ENCODE peak calls at places on chromosomes 16 and 17, in seven cellular contexts. V is Peyer's patch, S is MM.1S, I is cardiac muscle cell, Y is psoas muscle, A is fibroblast of lung, E is cardiac fibroblast. D is an unnamed sample.

GRCh38 chr17:74990581-74991105 is 3.2 kb downstream of the CDR2L start:
- DNase-seq in V (no peak), S (no peak), I (no peak), Y (peak), A (no peak), E (no peak), D (no peak)

GRCh38 chr17:7852919-7853692 is 1.8 kb upstream of the TMEM88 start:
- DNase-seq in V (no peak), S (no peak), I (no peak), Y (peak), A (no peak), E (no peak), D (no peak)

GRCh38 chr16:30914849-30915248 is 8.5 kb upstream of the FBXL19 start:
- DNase-seq in V (no peak), S (no peak), I (no peak), Y (no peak), A (no peak), E (no peak), D (no peak)

GRCh38 chr17:55677449-55677848 is 45.2 kb downstream of the TMEM100 start:
- DNase-seq in V (no peak), S (no peak), I (no peak), Y (no peak), A (no peak), E (no peak), D (no peak)

GRCh38 chr16:88387941-88388627 is 5.3 kb downstream of the ZNF469 start:
- DNase-seq in V (peak), S (no peak), I (no peak), Y (peak), A (peak), E (no peak), D (no peak)

GRCh38 chr16:24829153-24829552 is 16.6 kb upstream of the SLC5A11 start:
- DNase-seq in V (no peak), S (no peak), I (no peak), Y (no peak), A (no peak), E (no peak), D (no peak)

GRCh38 chr16:19994771-19995170 is 78.9 kb downstream of the GPR139 start:
- DNase-seq in V (no peak), S (no peak), I (no peak), Y (no peak), A (peak), E (no peak), D (no peak)

GRCh38 chr16:22928882-22929281 is 114.9 kb downstream of the HS3ST2 start:
- DNase-seq in V (no peak), S (no peak), I (no peak), Y (no peak), A (no peak), E (no peak), D (no peak)

GRCh38 chr16:60740033-60740696 is 1296.1 kb downstream of the CDH8 start:
- DNase-seq in V (no peak), S (no peak), I (no peak), Y (no peak), A (no peak), E (no peak), D (no peak)

GRCh38 chr17:72426321-72426720 is 305.5 kb downstream of the SOX9 start:
- DNase-seq in V (no peak), S (no peak), I (no peak), Y (no peak), A (no peak), E (no peak), D (no peak)

GRCh38 chr16:11240636-11241473 is 15.1 kb downstream of the SOCS1 start:
- DNase-seq in V (no peak), S (peak), I (no peak), Y (peak), A (no peak), E (no peak), D (no peak)

GRCh38 chr17:36994438-36994837 is 45.7 kb downstream of the AATF start:
- DNase-seq in V (no peak), S (no peak), I (no peak), Y (no peak), A (peak), E (peak), D (peak)

GRCh38 chr17:20706752-20707372 is 127.3 kb downstream of the CDRT15L2 start:
- DNase-seq in V (peak), S (no peak), I (no peak), Y (no peak), A (no peak), E (no peak), D (no peak)
- H3K4me3 ChIP-seq in V (peak), S (no peak), I (no peak), Y (no peak), A (no peak), E (no peak), D (no peak)

DNA sequence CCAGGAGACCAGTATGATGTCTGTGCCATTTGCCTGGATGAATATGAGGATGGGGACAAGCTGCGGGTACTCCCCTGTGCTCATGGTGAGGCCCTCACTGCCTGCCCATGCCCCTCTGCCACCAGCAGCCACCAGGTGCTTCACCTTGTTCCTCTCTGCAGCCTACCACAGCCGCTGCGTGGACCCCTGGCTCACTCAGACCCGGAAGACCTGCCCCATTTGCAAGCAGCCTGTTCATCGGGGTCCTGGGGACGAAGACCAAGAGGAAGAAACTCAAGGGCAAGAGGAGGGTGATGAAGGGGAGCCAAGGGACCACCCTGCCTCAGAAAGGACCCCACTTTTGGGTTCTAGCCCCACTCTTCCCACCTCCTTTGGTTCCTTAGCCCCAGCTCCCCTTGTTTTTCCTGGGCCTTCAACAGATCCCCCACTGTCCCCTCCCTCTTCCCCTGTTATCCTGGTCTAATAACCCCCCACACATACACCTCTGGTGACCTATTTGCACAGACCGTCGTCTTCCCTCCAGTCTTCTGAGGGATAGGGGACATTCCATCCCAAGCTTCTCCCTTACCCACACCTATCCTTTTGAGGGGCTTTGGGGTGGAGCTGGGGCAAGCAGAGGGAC is 3.7 kb downstream of the PFN1 start:
- DNase-seq in V (no peak), S (no peak), I (no peak), Y (peak), A (no peak), E (no peak), D (no peak)
- H3K4me3 ChIP-seq in V (peak), S (no peak), I (no peak), Y (peak), A (peak), E (no peak), D (no peak)

DNA sequence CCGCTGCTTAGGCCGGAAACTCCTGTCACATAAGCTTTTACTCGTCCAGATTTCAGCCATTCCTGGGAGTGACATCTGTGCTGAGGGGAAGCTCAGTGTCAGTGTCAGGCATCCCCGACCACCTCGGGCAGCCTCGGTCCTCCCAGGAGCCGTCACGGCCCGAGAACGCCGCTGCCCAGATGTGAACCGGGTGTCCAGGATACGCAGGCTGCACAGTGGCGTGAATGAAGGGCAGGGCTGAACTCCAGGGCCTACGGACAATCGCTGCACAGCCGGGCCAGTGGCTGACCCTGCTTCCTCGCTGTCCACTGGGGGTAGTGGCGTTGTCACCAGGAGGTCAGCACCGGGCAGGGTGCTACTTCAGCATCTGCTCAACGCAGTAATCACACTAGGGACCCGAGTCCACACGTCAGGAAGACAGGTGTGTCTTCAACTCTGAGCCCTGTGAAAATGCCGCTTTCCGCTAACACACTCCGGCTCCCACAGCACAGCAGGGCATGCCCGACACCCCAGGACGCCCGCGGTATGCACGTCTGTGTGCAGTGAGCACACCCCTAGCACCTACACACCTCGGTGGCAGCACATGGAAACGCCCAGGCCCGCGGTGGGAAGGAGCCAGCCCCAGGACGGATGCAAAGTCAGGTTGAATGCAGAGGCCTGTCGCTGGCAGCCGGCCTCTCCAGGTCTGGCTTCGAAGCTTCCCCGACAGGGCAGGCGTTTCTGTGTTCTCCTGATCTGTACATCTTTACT is 3.1 kb downstream of the LMF1 start:
- DNase-seq in V (no peak), S (no peak), I (no peak), Y (no peak), A (no peak), E (no peak), D (no peak)
- H3K4me3 ChIP-seq in V (no peak), S (no peak), I (no peak), Y (no peak), A (no peak), E (no peak), D (no peak)

GRCh38 chr17:57705921-57706695 is 39.0 kb downstream of the CCDC182 start:
- DNase-seq in V (no peak), S (no peak), I (no peak), Y (no peak), A (no peak), E (no peak), D (no peak)

GRCh38 chr17:57704448-57704847 is 40.7 kb downstream of the CCDC182 start:
- DNase-seq in V (no peak), S (no peak), I (no peak), Y (no peak), A (no peak), E (no peak), D (no peak)

GRCh38 chr17:57708401-57708800 is 36.7 kb downstream of the CCDC182 start:
- DNase-seq in V (no peak), S (no peak), I (peak), Y (no peak), A (no peak), E (peak), D (peak)

GRCh38 chr17:57706761-57707160 is 38.3 kb downstream of the CCDC182 start:
- DNase-seq in V (no peak), S (no peak), I (no peak), Y (no peak), A (no peak), E (no peak), D (no peak)

DNA sequence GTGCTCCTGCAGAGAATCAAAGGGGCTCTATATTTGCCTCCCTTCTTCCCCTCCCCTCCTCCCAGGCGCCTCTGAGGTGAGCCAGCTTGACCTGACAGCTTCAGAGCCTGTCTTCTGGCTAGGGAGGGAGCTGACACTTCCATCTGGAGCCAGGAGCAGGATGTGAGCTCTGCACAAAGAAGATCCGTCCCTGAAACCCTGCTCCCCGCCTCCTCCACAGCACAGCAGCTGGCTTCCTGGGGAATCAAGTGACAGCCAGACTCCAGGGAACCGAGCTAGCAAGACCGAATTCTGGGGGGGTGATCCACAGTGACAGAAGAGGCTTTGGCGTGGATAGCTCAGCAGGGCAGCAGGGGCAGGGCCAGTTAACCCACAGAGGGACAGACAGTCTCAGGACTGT is 37.2 kb downstream of the CCDC182 start:
- DNase-seq in V (no peak), S (no peak), I (peak), Y (peak), A (peak), E (no peak), D (no peak)
- H3K4me3 ChIP-seq in V (no peak), S (no peak), I (no peak), Y (no peak), A (no peak), E (no peak), D (no peak)

GRCh38 chr17:78780335-78780734 is 1.7 kb downstream of the CYTH1 start:
- DNase-seq in V (no peak), S (peak), I (no peak), Y (no peak), A (no peak), E (no peak), D (no peak)
- H3K4me3 ChIP-seq in V (peak), S (peak), I (no peak), Y (peak), A (no peak), E (no peak), D (no peak)

GRCh38 chr17:51721711-51722110 is 436.8 kb downstream of the CA10 start:
- DNase-seq in V (no peak), S (no peak), I (no peak), Y (no peak), A (no peak), E (no peak), D (no peak)

GRCh38 chr17:51718945-51719344 is 439.6 kb downstream of the CA10 start:
- DNase-seq in V (no peak), S (no peak), I (no peak), Y (no peak), A (peak), E (no peak), D (no peak)

GRCh38 chr17:51722994-51723393 is 435.5 kb downstream of the CA10 start:
- DNase-seq in V (no peak), S (no peak), I (no peak), Y (no peak), A (peak), E (no peak), D (no peak)

GRCh38 chr17:51725185-51725584 is 433.3 kb downstream of the CA10 start:
- DNase-seq in V (no peak), S (no peak), I (no peak), Y (no peak), A (no peak), E (no peak), D (no peak)

DNA sequence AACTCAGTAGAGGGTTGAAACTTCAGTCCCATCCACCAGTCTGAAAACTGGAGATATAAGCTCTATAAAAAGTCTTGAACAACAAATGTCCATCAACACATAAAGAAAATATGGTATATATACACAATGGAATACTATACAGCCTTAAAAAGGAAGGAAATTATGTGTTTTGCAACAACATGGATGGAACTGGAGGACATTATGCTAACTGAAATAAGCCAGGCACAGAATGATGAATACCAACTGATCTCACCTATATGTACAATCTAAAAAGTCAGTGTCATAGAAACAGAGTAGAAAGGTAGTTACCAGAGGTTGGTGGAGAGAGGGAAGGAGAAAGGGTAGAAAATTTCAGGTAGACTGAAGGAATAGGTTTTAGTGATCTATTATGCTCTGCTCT is 438.1 kb downstream of the CA10 start:
- DNase-seq in V (no peak), S (no peak), I (no peak), Y (no peak), A (no peak), E (no peak), D (no peak)
- H3K4me3 ChIP-seq in V (no peak), S (no peak), I (no peak), Y (no peak), A (no peak), E (no peak), D (no peak)

DNA sequence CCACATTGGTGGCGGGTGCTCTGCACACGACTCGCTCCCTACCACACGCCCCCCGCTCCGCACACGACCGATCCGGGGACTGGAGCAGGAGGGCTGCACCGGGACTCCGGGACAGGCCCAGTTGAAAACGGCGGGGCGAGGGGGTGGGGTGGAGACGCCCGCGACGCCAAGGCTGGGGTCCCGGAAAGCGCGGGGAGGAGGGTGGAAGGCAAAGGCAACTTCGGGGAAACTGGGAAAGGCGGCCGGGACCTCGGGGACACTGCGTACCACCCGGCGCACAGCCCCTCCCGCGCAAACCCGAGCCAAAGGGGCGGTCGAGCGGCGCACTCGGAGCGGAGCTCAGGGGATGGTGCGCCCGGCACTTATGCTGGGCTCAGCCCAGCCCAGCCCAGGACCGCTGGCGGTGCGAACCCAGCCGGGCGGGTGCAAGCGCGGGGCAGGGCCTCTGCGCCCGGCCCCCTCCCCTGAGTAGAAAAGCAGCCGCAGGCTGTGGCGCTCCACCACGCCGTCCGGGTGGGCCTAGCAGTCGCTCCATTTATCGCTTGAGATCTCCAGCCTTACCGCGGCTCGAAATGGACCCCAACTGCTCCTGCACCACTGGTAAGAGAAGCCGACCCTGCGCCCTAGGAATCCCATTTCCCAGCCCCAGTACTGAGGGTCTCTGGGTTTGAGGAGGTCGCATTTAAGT is at the start of gene MT1M:
- DNase-seq in V (peak), S (no peak), I (peak), Y (peak), A (peak), E (no peak), D (no peak)
- H3K4me3 ChIP-seq in V (peak), S (no peak), I (peak), Y (peak), A (peak), E (peak), D (peak)

D was measured in skeletal muscle cell.